ENCODE peak calls at places on chromosomes 13 and 19, in four cellular contexts. One of them, this sample, is unnamed.

GRCh38 chr13:89577301-89577700 is 1770.2 kb upstream of the MIR17HG start:
- DNase-seq in K562: no peak
- DNase-seq in GM12878: no peak
- DNase-seq in HepG2: no peak
- DNase-seq in this sample: no peak

GRCh38 chr19:39307233-39307821 is 11.1 kb downstream of the IFNL1 start:
- DNase-seq in K562: peak
- DNase-seq in GM12878: no peak
- DNase-seq in HepG2: no peak
- DNase-seq in this sample: no peak

GRCh38 chr19:29454109-29454508 is 71.7 kb upstream of the VSTM2B start:
- DNase-seq in K562: no peak
- DNase-seq in GM12878: no peak
- DNase-seq in HepG2: no peak
- DNase-seq in this sample: no peak

GRCh38 chr19:15432018-15432494 is 13.3 kb upstream of the AKAP8L start:
- DNase-seq in K562: no peak
- DNase-seq in GM12878: no peak
- DNase-seq in HepG2: no peak
- DNase-seq in this sample: peak

GRCh38 chr19:29793116-29793727 is 18.6 kb upstream of the CCNE1 start:
- DNase-seq in K562: no peak
- DNase-seq in GM12878: no peak
- DNase-seq in HepG2: no peak
- DNase-seq in this sample: no peak

GRCh38 chr19:29060833-29061364 is 152.1 kb downstream of the UQCRFS1 start:
- DNase-seq in K562: no peak
- DNase-seq in GM12878: no peak
- DNase-seq in HepG2: no peak
- DNase-seq in this sample: no peak

GRCh38 chr19:27843861-27844260 is 1369.1 kb downstream of the UQCRFS1 start:
- DNase-seq in K562: no peak
- DNase-seq in GM12878: no peak
- DNase-seq in HepG2: no peak
- DNase-seq in this sample: no peak

GRCh38 chr13:25267715-25268114 is 19.6 kb downstream of the MTMR6 start:
- DNase-seq in K562: no peak
- DNase-seq in GM12878: no peak
- DNase-seq in HepG2: no peak
- DNase-seq in this sample: no peak

GRCh38 chr13:98672947-98673545 is 79.4 kb downstream of the SLC15A1 start:
- DNase-seq in K562: peak
- DNase-seq in GM12878: peak
- DNase-seq in HepG2: peak
- DNase-seq in this sample: peak

GRCh38 chr13:108313382-108313781 is 43.9 kb downstream of the TNFSF13B start:
- DNase-seq in K562: no peak
- DNase-seq in GM12878: no peak
- DNase-seq in HepG2: no peak
- DNase-seq in this sample: no peak

GRCh38 chr19:39144487-39145071 is 19.0 kb downstream of the PAK4 start:
- DNase-seq in K562: no peak
- DNase-seq in GM12878: no peak
- DNase-seq in HepG2: no peak
- DNase-seq in this sample: no peak

GRCh38 chr19:7927605-7928333 is 1.8 kb upstream of the CTXN1 start:
- DNase-seq in K562: no peak
- DNase-seq in GM12878: no peak
- DNase-seq in HepG2: no peak
- DNase-seq in this sample: no peak

GRCh38 chr19:44683434-44684210 is 12.3 kb downstream of the CEACAM19 start:
- DNase-seq in K562: no peak
- DNase-seq in GM12878: no peak
- DNase-seq in HepG2: no peak
- DNase-seq in this sample: no peak

GRCh38 chr19:58551577-58552471 is 3.1 kb downstream of the CHMP2A start:
- DNase-seq in K562: no peak
- DNase-seq in GM12878: no peak
- DNase-seq in HepG2: no peak
- DNase-seq in this sample: no peak

GRCh38 chr19:49590971-49591730 is at the start of gene PRR12:
- DNase-seq in K562: peak
- DNase-seq in GM12878: no peak
- DNase-seq in HepG2: peak
- DNase-seq in this sample: peak

GRCh38 chr13:31970237-31970930 is 61.2 kb upstream of the FRY start:
- DNase-seq in K562: no peak
- DNase-seq in GM12878: no peak
- DNase-seq in HepG2: no peak
- DNase-seq in this sample: no peak

GRCh38 chr13:21458457-21458815 is 667 bp downstream of the ZDHHC20 start:
- DNase-seq in K562: peak
- DNase-seq in GM12878: no peak
- DNase-seq in HepG2: no peak
- DNase-seq in this sample: peak

GRCh38 chr13:49859568-49859967 is 67.1 kb upstream of the KPNA3 start:
- DNase-seq in K562: no peak
- DNase-seq in GM12878: no peak
- DNase-seq in HepG2: peak
- DNase-seq in this sample: no peak

GRCh38 chr13:49571299-49572240 is 13.8 kb downstream of the RCBTB1 start:
- DNase-seq in K562: no peak
- DNase-seq in GM12878: peak
- DNase-seq in HepG2: no peak
- DNase-seq in this sample: no peak

GRCh38 chr13:72643339-72643989 is 84.0 kb downstream of the MZT1 start:
- DNase-seq in K562: peak
- DNase-seq in GM12878: no peak
- DNase-seq in HepG2: peak
- DNase-seq in this sample: peak

GRCh38 chr13:61192826-61193225 is 222.8 kb downstream of the PCDH20 start:
- DNase-seq in K562: no peak
- DNase-seq in GM12878: no peak
- DNase-seq in HepG2: no peak
- DNase-seq in this sample: no peak

GRCh38 chr19:4352701-4353121 is 9.3 kb downstream of the MPND start:
- DNase-seq in K562: peak
- DNase-seq in GM12878: no peak
- DNase-seq in HepG2: peak
- DNase-seq in this sample: peak

GRCh38 chr19:13727798-13728197 is 36.5 kb upstream of the MRI1 start:
- DNase-seq in K562: no peak
- DNase-seq in GM12878: no peak
- DNase-seq in HepG2: no peak
- DNase-seq in this sample: no peak

GRCh38 chr19:38210458-38210987 is 13.5 kb downstream of the DPF1 start:
- DNase-seq in K562: peak
- DNase-seq in GM12878: no peak
- DNase-seq in HepG2: no peak
- DNase-seq in this sample: no peak

GRCh38 chr13:44300895-44301638 is 72.6 kb upstream of the SERP2 start:
- DNase-seq in K562: no peak
- DNase-seq in GM12878: peak
- DNase-seq in HepG2: no peak
- DNase-seq in this sample: no peak

GRCh38 chr13:113631341-113632095 is 26.5 kb downstream of the ATP4B start:
- DNase-seq in K562: no peak
- DNase-seq in GM12878: no peak
- DNase-seq in HepG2: no peak
- DNase-seq in this sample: no peak

GRCh38 chr13:70080030-70080429 is 27.6 kb upstream of the ATXN8OS start:
- DNase-seq in K562: no peak
- DNase-seq in GM12878: no peak
- DNase-seq in HepG2: no peak
- DNase-seq in this sample: no peak

GRCh38 chr19:19278315-19278714 is 5.2 kb upstream of the TM6SF2 start:
- DNase-seq in K562: no peak
- DNase-seq in GM12878: no peak
- DNase-seq in HepG2: no peak
- DNase-seq in this sample: no peak

GRCh38 chr19:1717970-1718264 is 35.4 kb upstream of the ONECUT3 start:
- DNase-seq in K562: no peak
- DNase-seq in GM12878: no peak
- DNase-seq in HepG2: no peak
- DNase-seq in this sample: no peak

GRCh38 chr19:1720237-1720636 is 33.1 kb upstream of the ONECUT3 start:
- DNase-seq in K562: no peak
- DNase-seq in GM12878: no peak
- DNase-seq in HepG2: no peak
- DNase-seq in this sample: no peak

GRCh38 chr19:1719519-1719918 is 33.8 kb upstream of the ONECUT3 start:
- DNase-seq in K562: no peak
- DNase-seq in GM12878: no peak
- DNase-seq in HepG2: no peak
- DNase-seq in this sample: no peak

GRCh38 chr19:1717200-1717969 is 35.9 kb upstream of the ONECUT3 start:
- DNase-seq in K562: no peak
- DNase-seq in GM12878: no peak
- DNase-seq in HepG2: no peak
- DNase-seq in this sample: no peak

GRCh38 chr19:1718382-1719315 is 34.7 kb upstream of the ONECUT3 start:
- DNase-seq in K562: peak
- DNase-seq in GM12878: no peak
- DNase-seq in HepG2: no peak
- DNase-seq in this sample: no peak
- TF ChIP-seq TARDBP in K562: no peak
- TF ChIP-seq TARDBP in GM12878: no peak
- TF ChIP-seq TARDBP in HepG2: no peak
- TF ChIP-seq TARDBP in this sample: no peak

GRCh38 chr13:75258159-75258782 is 223.7 kb downstream of the TBC1D4 start:
- DNase-seq in K562: no peak
- DNase-seq in GM12878: no peak
- DNase-seq in HepG2: peak
- DNase-seq in this sample: peak

GRCh38 chr13:75264611-75265010 is 217.4 kb downstream of the TBC1D4 start:
- DNase-seq in K562: no peak
- DNase-seq in GM12878: no peak
- DNase-seq in HepG2: no peak
- DNase-seq in this sample: no peak

GRCh38 chr13:75263741-75264407 is 218.1 kb downstream of the TBC1D4 start:
- DNase-seq in K562: no peak
- DNase-seq in GM12878: no peak
- DNase-seq in HepG2: no peak
- DNase-seq in this sample: no peak
- TF ChIP-seq TARDBP in K562: no peak
- TF ChIP-seq TARDBP in GM12878: no peak
- TF ChIP-seq TARDBP in HepG2: no peak
- TF ChIP-seq TARDBP in this sample: no peak

DNA sequence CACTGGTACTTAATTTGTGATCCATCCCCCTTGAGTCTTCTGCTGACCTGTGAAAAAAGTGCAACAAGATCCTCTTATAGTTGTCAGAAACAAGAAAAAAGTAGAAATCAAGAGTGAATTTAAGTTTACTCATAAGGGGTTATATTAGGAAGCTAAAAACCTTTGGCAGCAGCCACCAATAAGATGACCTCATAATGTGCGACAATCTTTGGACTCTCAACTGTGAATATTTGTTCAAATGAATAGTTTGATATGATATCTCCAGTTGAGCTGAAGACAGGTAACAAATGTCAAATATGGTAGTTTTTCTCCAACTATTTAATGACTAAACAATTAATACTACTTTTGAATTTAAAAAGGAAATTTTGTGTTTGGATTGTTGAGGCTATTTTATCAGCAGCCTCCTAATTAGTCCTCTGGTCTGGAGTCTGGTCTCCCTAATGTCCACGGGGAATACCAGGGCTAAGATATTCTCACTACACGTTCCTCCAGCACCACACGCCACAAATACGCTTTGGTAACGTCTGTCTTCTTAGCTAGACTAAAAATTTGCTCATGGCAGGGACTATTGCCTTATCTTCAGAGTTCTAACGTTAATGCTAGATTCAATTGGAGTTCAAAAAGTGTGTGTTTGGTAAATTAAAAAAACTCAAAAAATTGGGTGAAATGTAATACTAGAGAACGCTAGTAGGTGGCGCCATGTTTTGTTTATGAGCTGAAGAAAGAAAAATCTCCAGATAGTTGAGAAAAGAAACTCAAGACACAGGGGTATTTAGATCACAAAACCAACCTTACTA is 51.0 kb upstream of the PDX1 start:
- DNase-seq in K562: no peak
- DNase-seq in GM12878: no peak
- DNase-seq in HepG2: no peak
- DNase-seq in this sample: no peak
- TF ChIP-seq TARDBP in K562: no peak
- TF ChIP-seq TARDBP in GM12878: no peak
- TF ChIP-seq TARDBP in HepG2: no peak
- TF ChIP-seq TARDBP in this sample: no peak

GRCh38 chr19:1244693-1245451 is 3.3 kb downstream of the ATP5F1D start:
- DNase-seq in K562: no peak
- DNase-seq in GM12878: no peak
- DNase-seq in HepG2: peak
- DNase-seq in this sample: no peak
- TF ChIP-seq TARDBP in K562: no peak
- TF ChIP-seq TARDBP in GM12878: no peak
- TF ChIP-seq TARDBP in HepG2: peak
- TF ChIP-seq TARDBP in this sample: no peak

This sample was measured in HEK293T.